ENCODE peak calls at places on chromosomes 7 and 10, in nine cellular contexts. Z is SK-N-SH, F is OCI-LY7, B is GM23248, X is PC-3, K is neural progenitor cell, G is GM23338, D is MM.1S, U is HCT116. J is an unnamed sample. For H3K4me1, the result is how much of the 10 kb centered on the place peaks cover.

GRCh38 chr7:2938514-2939192 is 94.5 kb upstream of the GNA12 start:
- DNase-seq in F (no peak), U (no peak), Z (no peak), K (peak), D (no peak), X (no peak), G (no peak), B (no peak), J (no peak)

GRCh38 chr7:33591481-33591880 is 313.9 kb upstream of the BMPER start:
- DNase-seq in G (no peak), D (no peak), K (no peak), Z (no peak), B (peak), X (peak), F (no peak), U (no peak), J (no peak)

GRCh38 chr7:104980969-104981670 is 32.9 kb upstream of the KMT2E start:
- DNase-seq in U (peak), F (peak), B (peak), D (peak), G (peak), X (peak), K (peak), Z (peak), J (peak)

GRCh38 chr10:97063983-97064837 is 121.5 kb downstream of the SLIT1 start:
- DNase-seq in Z (no peak), F (no peak), U (no peak), X (no peak), K (no peak), D (no peak), G (no peak), B (no peak), J (no peak)

GRCh38 chr7:108263364-108263951 is 133.3 kb upstream of the LAMB4 start:
- DNase-seq in X (no peak), D (peak), F (no peak), K (no peak), Z (no peak), U (no peak), B (no peak), G (no peak), J (no peak)

GRCh38 chr7:111075498-111075897 is 15.4 kb upstream of the LRRN3 start:
- DNase-seq in X (no peak), Z (no peak), U (no peak), B (no peak), K (no peak), F (no peak), D (no peak), G (no peak), J (no peak)

GRCh38 chr7:55077581-55078410 is 59.0 kb downstream of the EGFR start:
- DNase-seq in K (no peak), X (no peak), G (no peak), U (no peak), D (no peak), F (no peak), Z (no peak), B (no peak), J (peak)

GRCh38 chr7:50556247-50556976 is 8.8 kb downstream of the DDC start:
- DNase-seq in F (no peak), X (no peak), G (no peak), B (peak), Z (no peak), K (peak), U (no peak), D (no peak), J (peak)

GRCh38 chr7:80646088-80646961 is 7.9 kb downstream of the CD36 start:
- DNase-seq in Z (no peak), F (no peak), B (no peak), K (no peak), U (no peak), G (no peak), X (no peak), D (no peak), J (no peak)

GRCh38 chr7:117149692-117150091 is 173.2 kb downstream of the WNT2 start:
- DNase-seq in F (no peak), U (no peak), K (no peak), B (no peak), G (no peak), D (no peak), Z (no peak), X (no peak), J (no peak)

GRCh38 chr7:54542920-54543539 is 855 bp downstream of the VSTM2A start:
- DNase-seq in D (peak), B (peak), Z (peak), X (peak), G (peak), U (no peak), F (no peak), K (peak), J (peak)

GRCh38 chr10:46992794-46993552 is 81.7 kb downstream of the PTPN20 start:
- DNase-seq in F (peak), X (peak), K (peak), G (peak), Z (peak), D (peak), U (peak), B (peak), J (peak)

GRCh38 chr10:129615921-129616525 is 149.0 kb downstream of the MGMT start:
- DNase-seq in D (no peak), X (no peak), F (no peak), B (no peak), Z (no peak), G (no peak), K (no peak), U (no peak), J (no peak)
- TF ChIP-seq EZH2phosphoT487 in D (no peak), X (no peak), F (no peak), B (no peak), Z (no peak), G (no peak), K (no peak), U (no peak), J (no peak)

DNA sequence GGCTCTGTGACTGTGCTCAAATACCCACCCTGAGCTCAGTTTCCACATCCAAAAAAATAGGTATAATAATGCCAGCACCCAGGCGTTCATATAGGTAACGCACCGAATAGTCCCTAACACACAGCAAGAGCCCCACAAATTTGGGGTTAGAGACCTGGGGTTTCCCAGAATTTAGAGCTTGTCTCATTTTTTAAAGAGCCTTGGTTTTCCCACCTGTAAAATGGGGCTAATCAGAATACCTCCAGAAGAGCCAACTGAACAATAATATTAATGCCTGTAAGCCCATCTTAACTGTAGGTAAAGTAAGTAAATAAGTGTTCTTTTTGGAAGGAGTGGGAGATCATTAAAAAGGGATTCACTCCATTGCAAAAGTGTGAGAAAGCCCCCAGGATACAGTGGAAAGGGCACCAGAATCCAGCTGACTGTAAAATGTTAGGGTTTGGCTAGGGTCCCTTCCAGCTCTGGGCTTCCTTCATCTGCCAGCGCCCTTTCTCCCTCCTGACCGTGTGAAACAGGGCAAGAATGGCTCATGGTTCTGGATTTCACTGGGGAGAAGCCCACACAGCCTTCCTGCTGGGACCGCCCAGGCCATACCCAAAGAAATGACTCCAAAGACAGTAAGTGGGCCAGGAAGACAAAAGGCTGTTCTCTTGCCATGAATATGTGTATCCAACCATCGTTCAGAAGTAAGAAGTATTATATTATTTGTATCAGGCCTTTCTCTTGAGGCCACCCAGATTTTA is 2.1 kb downstream of the MTURN start:
- DNase-seq in U (no peak), X (no peak), K (no peak), F (no peak), Z (no peak), G (no peak), B (peak), D (no peak), J (no peak)
- H3K4me1 ChIP-seq in U (under half), X (under half), K (under half), F (under half), Z (under half), G (under half), B (under half), D (under half), J (under half)

GRCh38 chr7:155297517-155298287 is at the start of gene INSIG1:
- DNase-seq in K (peak), G (peak), B (peak), X (peak), U (peak), D (peak), F (peak), Z (peak), J (peak)

GRCh38 chr7:155298288-155298833 is 683 bp downstream of the INSIG1 start:
- DNase-seq in D (peak), G (peak), U (no peak), B (peak), F (no peak), X (no peak), K (peak), Z (peak), J (peak)

GRCh38 chr7:155295511-155295910 is 2.2 kb upstream of the INSIG1 start:
- DNase-seq in K (no peak), Z (no peak), G (no peak), D (no peak), X (no peak), B (no peak), U (no peak), F (no peak), J (no peak)

GRCh38 chr7:155296788-155297516 is 726 bp upstream of the INSIG1 start:
- DNase-seq in B (peak), U (no peak), K (peak), X (peak), G (peak), D (peak), F (peak), Z (no peak), J (peak)

GRCh38 chr7:155296006-155296787 is 1.5 kb upstream of the INSIG1 start:
- DNase-seq in B (no peak), D (no peak), U (no peak), K (no peak), F (no peak), G (no peak), X (no peak), Z (no peak), J (no peak)
- H3K4me3 ChIP-seq in B (peak), D (peak), U (peak), K (peak), F (peak), G (peak), X (peak), Z (peak), J (no peak)

GRCh38 chr10:78552261-78552811 is 516.4 kb upstream of the ZMIZ1 start:
- DNase-seq in G (no peak), X (no peak), U (no peak), Z (no peak), B (peak), D (no peak), F (peak), K (no peak), J (peak)
- TF ChIP-seq EZH2phosphoT487 in G (no peak), X (no peak), U (no peak), Z (no peak), B (no peak), D (no peak), F (no peak), K (no peak), J (no peak)

DNA sequence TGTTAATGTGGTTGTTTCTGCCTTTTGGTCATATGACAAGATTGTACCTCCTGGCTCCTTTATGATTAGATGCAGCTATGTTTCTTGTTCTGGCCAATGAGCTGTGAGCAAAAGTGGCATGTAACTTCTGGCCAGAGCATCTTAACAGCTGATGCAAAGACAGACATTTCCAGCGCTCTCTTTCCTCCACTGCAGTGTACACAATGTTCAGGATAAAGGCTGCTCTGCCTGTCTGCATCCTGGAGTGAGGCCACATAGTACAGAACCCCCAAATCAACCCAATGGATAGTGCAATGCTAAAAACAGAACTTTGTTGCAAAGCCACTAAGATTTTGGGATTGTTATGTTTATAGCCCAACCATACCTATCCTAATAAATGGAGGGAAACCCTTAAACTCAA is 17.9 kb downstream of the EPC1 start:
- DNase-seq in K (no peak), F (no peak), U (no peak), G (no peak), B (no peak), D (no peak), Z (no peak), X (no peak), J (no peak)
- H3K4me1 ChIP-seq in K (under half), F (under half), U (under half), G (half or more), B (under half), D (under half), Z (under half), X (half or more), J (under half)

DNA sequence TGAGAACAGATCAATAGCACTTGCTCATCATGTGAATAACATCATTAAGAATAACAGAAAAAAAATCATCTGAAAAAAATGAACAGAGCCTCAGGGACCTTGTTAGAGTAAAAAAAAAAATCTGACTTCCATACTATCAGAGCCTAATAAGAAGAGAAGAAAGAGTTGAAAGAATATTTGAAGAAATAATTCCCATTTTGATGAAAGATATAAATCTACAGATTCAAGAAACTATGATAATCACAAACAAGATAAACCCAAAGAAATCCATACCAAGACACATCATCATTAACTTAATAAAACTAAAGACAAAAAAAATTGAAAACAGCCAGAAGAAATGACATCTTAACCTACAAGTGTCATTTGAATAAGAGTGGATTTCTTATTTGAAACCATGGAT is 134.4 kb downstream of the BMS1 start:
- DNase-seq in F (no peak), Z (no peak), U (no peak), K (no peak), D (no peak), X (no peak), G (no peak), B (no peak), J (no peak)
- H3K4me3 ChIP-seq in F (no peak), Z (no peak), U (no peak), K (no peak), D (no peak), X (no peak), G (no peak), B (no peak), J (no peak)